ENCODE peak calls at places on chromosomes 13 and 19, in six cellular contexts. One of them, this sample, is unnamed.

GRCh38 chr19:38910488-38910887 is 1.5 kb downstream of the CCER2 start:
- DNase-seq in mucosa of descending colon: no peak
- DNase-seq in endothelial cell of umbilical vein: no peak
- DNase-seq in K562: no peak
- DNase-seq in upper lobe of right lung: no peak
- DNase-seq in prostate gland: no peak
- DNase-seq in this sample: no peak

GRCh38 chr13:109131698-109132257 is 502.4 kb downstream of the MYO16 start:
- DNase-seq in mucosa of descending colon: no peak
- DNase-seq in endothelial cell of umbilical vein: no peak
- DNase-seq in prostate gland: no peak
- DNase-seq in K562: no peak
- DNase-seq in upper lobe of right lung: no peak
- DNase-seq in this sample: no peak

GRCh38 chr19:51959791-51960190 is 26.8 kb downstream of the ZNF350 start:
- DNase-seq in upper lobe of right lung: no peak
- DNase-seq in endothelial cell of umbilical vein: no peak
- DNase-seq in prostate gland: peak; percentile 17
- DNase-seq in K562: no peak
- DNase-seq in mucosa of descending colon: no peak
- DNase-seq in this sample: no peak

GRCh38 chr13:37074703-37075102 is 15.2 kb upstream of the SUPT20H start:
- DNase-seq in endothelial cell of umbilical vein: peak; percentile 30
- DNase-seq in upper lobe of right lung: no peak
- DNase-seq in mucosa of descending colon: no peak
- DNase-seq in K562: no peak
- DNase-seq in prostate gland: no peak
- DNase-seq in this sample: no peak

GRCh38 chr19:55958356-55958755 is 10.7 kb downstream of the NLRP8 start:
- DNase-seq in prostate gland: peak; percentile 69
- DNase-seq in endothelial cell of umbilical vein: no peak
- DNase-seq in upper lobe of right lung: no peak
- DNase-seq in K562: no peak
- DNase-seq in mucosa of descending colon: no peak
- DNase-seq in this sample: no peak

GRCh38 chr19:6996810-6997209 is 24.4 kb downstream of the MBD3L2B start:
- DNase-seq in endothelial cell of umbilical vein: no peak
- DNase-seq in prostate gland: no peak
- DNase-seq in upper lobe of right lung: no peak
- DNase-seq in mucosa of descending colon: no peak
- DNase-seq in K562: no peak
- DNase-seq in this sample: no peak

GRCh38 chr13:48431431-48431830 is 18.5 kb upstream of the LPAR6 start:
- DNase-seq in mucosa of descending colon: no peak
- DNase-seq in upper lobe of right lung: no peak
- DNase-seq in endothelial cell of umbilical vein: peak; percentile 89
- DNase-seq in prostate gland: no peak
- DNase-seq in K562: no peak
- DNase-seq in this sample: no peak

GRCh38 chr19:41323023-41323422 is 13.1 kb downstream of the CCDC97 start:
- DNase-seq in endothelial cell of umbilical vein: peak; percentile 82
- DNase-seq in prostate gland: no peak
- DNase-seq in K562: no peak
- DNase-seq in upper lobe of right lung: no peak
- DNase-seq in mucosa of descending colon: no peak
- DNase-seq in this sample: no peak

GRCh38 chr19:50430888-50431342 is 1.8 kb upstream of the MYBPC2 start:
- DNase-seq in prostate gland: no peak
- DNase-seq in K562: no peak
- DNase-seq in mucosa of descending colon: no peak
- DNase-seq in upper lobe of right lung: no peak
- DNase-seq in endothelial cell of umbilical vein: no peak
- DNase-seq in this sample: no peak

GRCh38 chr19:17289489-17289888 is 7.8 kb downstream of the ANKLE1 start:
- DNase-seq in prostate gland: no peak
- DNase-seq in endothelial cell of umbilical vein: peak; percentile 74
- DNase-seq in K562: peak; percentile 99
- DNase-seq in upper lobe of right lung: peak; percentile 79
- DNase-seq in mucosa of descending colon: peak; percentile 76
- DNase-seq in this sample: peak; percentile 86

GRCh38 chr13:86856996-86857395 is 814.2 kb upstream of the SLITRK5 start:
- DNase-seq in upper lobe of right lung: no peak
- DNase-seq in mucosa of descending colon: no peak
- DNase-seq in prostate gland: no peak
- DNase-seq in endothelial cell of umbilical vein: no peak
- DNase-seq in K562: no peak
- DNase-seq in this sample: no peak

GRCh38 chr19:29515706-29516357 is 10.0 kb upstream of the VSTM2B start:
- DNase-seq in K562: no peak
- DNase-seq in upper lobe of right lung: peak; percentile 49
- DNase-seq in prostate gland: no peak
- DNase-seq in mucosa of descending colon: no peak
- DNase-seq in endothelial cell of umbilical vein: no peak
- DNase-seq in this sample: no peak

GRCh38 chr19:29516358-29516725 is 9.5 kb upstream of the VSTM2B start:
- DNase-seq in upper lobe of right lung: peak; percentile 44
- DNase-seq in K562: no peak
- DNase-seq in prostate gland: no peak
- DNase-seq in mucosa of descending colon: no peak
- DNase-seq in endothelial cell of umbilical vein: no peak
- DNase-seq in this sample: no peak

GRCh38 chr19:29516821-29517395 is 8.9 kb upstream of the VSTM2B start:
- DNase-seq in upper lobe of right lung: peak; percentile 44
- DNase-seq in endothelial cell of umbilical vein: no peak
- DNase-seq in prostate gland: no peak
- DNase-seq in mucosa of descending colon: no peak
- DNase-seq in K562: no peak
- DNase-seq in this sample: no peak

GRCh38 chr19:29514525-29515232 is 11.1 kb upstream of the VSTM2B start:
- DNase-seq in prostate gland: no peak
- DNase-seq in mucosa of descending colon: no peak
- DNase-seq in endothelial cell of umbilical vein: no peak
- DNase-seq in upper lobe of right lung: no peak
- DNase-seq in K562: no peak
- DNase-seq in this sample: no peak

GRCh38 chr19:29515233-29515619 is 10.6 kb upstream of the VSTM2B start:
- DNase-seq in endothelial cell of umbilical vein: no peak
- DNase-seq in K562: no peak
- DNase-seq in prostate gland: no peak
- DNase-seq in upper lobe of right lung: peak; percentile 53
- DNase-seq in mucosa of descending colon: peak; percentile 8
- DNase-seq in this sample: no peak
- H3K4me1 ChIP-seq in endothelial cell of umbilical vein: no peaks in the 10 kb centered on the region
- H3K4me1 ChIP-seq in K562: no peaks in the 10 kb centered on the region
- H3K4me1 ChIP-seq in prostate gland: no peaks in the 10 kb centered on the region
- H3K4me1 ChIP-seq in upper lobe of right lung: no peaks in the 10 kb centered on the region
- H3K4me1 ChIP-seq in mucosa of descending colon: no peaks in the 10 kb centered on the region
- H3K4me1 ChIP-seq in this sample: no peaks in the 10 kb centered on the region

GRCh38 chr13:41458939-41459753 is 1.8 kb downstream of the RGCC start:
- DNase-seq in prostate gland: peak; percentile 20
- DNase-seq in K562: peak; percentile 63
- DNase-seq in endothelial cell of umbilical vein: peak; percentile 63
- DNase-seq in upper lobe of right lung: peak; percentile 70
- DNase-seq in mucosa of descending colon: peak; percentile 68
- DNase-seq in this sample: no peak
- TF ChIP-seq CTCF in prostate gland: peak; percentile 13
- TF ChIP-seq CTCF in K562: peak; percentile 78
- TF ChIP-seq CTCF in endothelial cell of umbilical vein: peak; percentile 78
- TF ChIP-seq CTCF in upper lobe of right lung: peak; percentile 77
- TF ChIP-seq CTCF in mucosa of descending colon: peak; percentile 39
- TF ChIP-seq CTCF in this sample: peak; percentile 54

DNA sequence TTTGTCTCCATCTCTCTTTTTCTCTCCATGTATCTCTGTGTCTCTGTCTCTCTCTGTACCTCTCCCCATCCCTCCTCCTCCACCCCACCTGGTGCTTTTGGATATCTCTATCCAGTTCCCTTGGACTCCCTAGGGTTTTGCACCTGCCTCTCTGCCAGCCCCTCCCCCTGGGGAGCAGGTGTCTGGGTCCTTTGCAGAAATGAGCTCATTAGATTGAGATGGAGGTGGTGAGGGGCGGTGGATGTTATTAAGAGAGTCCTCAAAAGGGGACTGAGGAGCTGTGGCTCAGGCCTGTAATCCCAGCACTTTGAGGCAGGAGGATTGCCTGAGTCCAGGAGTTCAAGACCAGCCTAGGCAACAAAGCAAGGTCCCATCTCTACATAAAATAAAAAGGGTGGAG is 2.1 kb downstream of the KCNN4 start:
- DNase-seq in K562: no peak
- DNase-seq in endothelial cell of umbilical vein: no peak
- DNase-seq in upper lobe of right lung: no peak
- DNase-seq in prostate gland: no peak
- DNase-seq in mucosa of descending colon: no peak
- DNase-seq in this sample: no peak
- H3K4me1 ChIP-seq in K562: peaks cover 80% of the 10 kb centered on the region
- H3K4me1 ChIP-seq in endothelial cell of umbilical vein: peaks cover 25% of the 10 kb centered on the region
- H3K4me1 ChIP-seq in upper lobe of right lung: peaks cover 33% of the 10 kb centered on the region
- H3K4me1 ChIP-seq in prostate gland: peaks cover 3% of the 10 kb centered on the region
- H3K4me1 ChIP-seq in mucosa of descending colon: peaks cover 42% of the 10 kb centered on the region
- H3K4me1 ChIP-seq in this sample: no peaks in the 10 kb centered on the region

GRCh38 chr13:72696590-72696989 is 30.8 kb downstream of the MZT1 start:
- DNase-seq in prostate gland: no peak
- DNase-seq in upper lobe of right lung: no peak
- DNase-seq in mucosa of descending colon: no peak
- DNase-seq in endothelial cell of umbilical vein: peak; percentile 45
- DNase-seq in K562: no peak
- DNase-seq in this sample: no peak
- TF ChIP-seq CTCF in prostate gland: no peak
- TF ChIP-seq CTCF in upper lobe of right lung: peak; percentile 37
- TF ChIP-seq CTCF in mucosa of descending colon: no peak
- TF ChIP-seq CTCF in endothelial cell of umbilical vein: no peak
- TF ChIP-seq CTCF in K562: no peak
- TF ChIP-seq CTCF in this sample: peak; percentile 28

This sample was measured in BE2C.